ENCODE peak calls at places on chromosome 11, in eight cellular contexts. B is mucosa of gallbladder; Q is activated effector memory CD4-positive, alpha-beta T cell treated with anti-CD3 and anti-CD28 coated beads, Interleukin-2, amount 50 U/mL, for 16 hours; H is LHCN-M2; M is dorsolateral prefrontal cortex; A is fibroblast of the aortic adventitia; L is activated naive CD4-positive, alpha-beta T cell; R is pancreas. D is an unnamed sample.

GRCh38 chr11:91978747-91979146 is 245.9 kb upstream of the FAT3 start:
- DNase-seq in H (no peak), L (no peak), A (peak), B (no peak), R (no peak), M (no peak), Q (no peak), D (no peak)

GRCh38 chr11:99522467-99523173 is 501.9 kb downstream of the CNTN5 start:
- DNase-seq in B (no peak), A (no peak), R (no peak), M (no peak), H (peak), Q (no peak), L (no peak), D (no peak)

GRCh38 chr11:47270331-47271271 is 668 bp downstream of the MADD start:
- DNase-seq in M (peak), L (no peak), B (no peak), H (peak), R (peak), A (peak), Q (peak), D (no peak)

GRCh38 chr11:7495997-7496545 is 10.8 kb downstream of the OLFML1 start:
- DNase-seq in H (no peak), R (no peak), L (no peak), B (no peak), M (no peak), A (no peak), Q (no peak), D (no peak)

GRCh38 chr11:64759722-64760719 is at the start of gene PYGM:
- DNase-seq in L (no peak), M (no peak), R (no peak), H (peak), B (peak), Q (peak), A (peak), D (no peak)

GRCh38 chr11:80186687-80187086 is 745.9 kb upstream of the TENM4 start:
- DNase-seq in R (no peak), H (no peak), M (no peak), B (no peak), L (no peak), A (no peak), Q (no peak), D (no peak)

GRCh38 chr11:69644071-69644961 is 3.4 kb downstream of the CCND1 start:
- DNase-seq in R (peak), Q (peak), M (no peak), H (peak), B (peak), L (no peak), A (peak), D (peak)

GRCh38 chr11:123678246-123678645 is 23.8 kb upstream of the SCN3B start:
- DNase-seq in H (no peak), M (no peak), R (no peak), A (no peak), Q (no peak), B (no peak), L (no peak), D (no peak)

GRCh38 chr11:74478877-74479276 is 11.5 kb upstream of the KCNE3 start:
- DNase-seq in M (no peak), H (no peak), B (no peak), L (no peak), Q (no peak), A (no peak), R (no peak), D (no peak)

GRCh38 chr11:71302911-71303310 is 50.5 kb upstream of the SHANK2 start:
- DNase-seq in L (no peak), Q (peak), A (no peak), M (no peak), B (peak), R (no peak), H (no peak), D (no peak)

GRCh38 chr11:114738954-114739353 is 60.6 kb downstream of the NXPE2 start:
- DNase-seq in B (peak), Q (peak), A (peak), H (peak), R (no peak), L (no peak), M (no peak), D (no peak)

D was measured in mesothelial cell of epicardium.